ENCODE peak calls at places on chromosomes 3 and 15, in four cellular contexts. O is retinal pigment epithelial cell, E is heart right ventricle, C is adrenal gland. J is an unnamed sample.

GRCh38 chr15:92958105-92958504 is 58.0 kb downstream of the CHD2 start:
- DNase-seq in E (no peak), O (no peak), C (no peak), J (no peak)

GRCh38 chr15:69919816-69920215 is 177.9 kb downstream of the TLE3 start:
- DNase-seq in E (no peak), C (no peak), O (no peak), J (no peak)

GRCh38 chr15:75538376-75538775 is 40.7 kb downstream of the PTPN9 start:
- DNase-seq in E (no peak), C (no peak), O (no peak), J (no peak)

GRCh38 chr15:63880019-63880418 is 46.3 kb upstream of the HERC1 start:
- DNase-seq in E (no peak), O (no peak), C (no peak), J (no peak)

GRCh38 chr15:32682569-32682968 is 35.2 kb upstream of the GREM1 start:
- DNase-seq in O (peak), C (peak), E (no peak), J (peak)

GRCh38 chr15:53323197-53323596 is 436.3 kb downstream of the WDR72 start:
- DNase-seq in O (no peak), C (no peak), E (no peak), J (no peak)

GRCh38 chr15:74053941-74054529 is 28.3 kb downstream of the GOLGA6A start:
- DNase-seq in C (peak), E (peak), O (no peak), J (no peak)

GRCh38 chr3:61173685-61174084 is 77.6 kb downstream of the FHIT start:
- DNase-seq in C (peak), O (no peak), E (no peak), J (no peak)

GRCh38 chr15:40506964-40507571 is 36.3 kb downstream of the CHST14 start:
- DNase-seq in C (peak), E (peak), O (no peak), J (peak)

GRCh38 chr3:53079791-53080555 is 34.1 kb upstream of the SFMBT1 start:
- DNase-seq in E (no peak), O (no peak), C (no peak), J (no peak)

GRCh38 chr3:13711911-13712650 is 163.2 kb downstream of the FBLN2 start:
- DNase-seq in O (no peak), E (no peak), C (no peak), J (no peak)

GRCh38 chr3:12288466-12289129 is at the start of gene PPARG:
- DNase-seq in C (no peak), E (peak), O (peak), J (no peak)

GRCh38 chr3:40841570-40842109 is 316.9 kb downstream of the ZNF621 start:
- DNase-seq in C (no peak), O (no peak), E (no peak), J (no peak)

GRCh38 chr3:43733459-43734384 is 43.0 kb downstream of the ABHD5 start:
- DNase-seq in C (peak), O (peak), E (peak), J (no peak)

GRCh38 chr3:77247063-77247462 is 207.2 kb downstream of the ROBO2 start:
- DNase-seq in C (no peak), O (no peak), E (no peak), J (no peak)

GRCh38 chr3:72255736-72256559 is 471.0 kb upstream of the PROK2 start:
- DNase-seq in E (no peak), O (no peak), C (peak), J (peak)

GRCh38 chr3:57030711-57031110 is 29.8 kb upstream of the SPATA12 start:
- DNase-seq in O (no peak), E (no peak), C (no peak), J (no peak)

GRCh38 chr3:141337523-141337854 is 30.8 kb upstream of the ZBTB38 start:
- DNase-seq in O (no peak), E (no peak), C (no peak), J (no peak)

GRCh38 chr15:63072809-63073277 is 30.3 kb downstream of the TPM1 start:
- DNase-seq in E (no peak), C (no peak), O (no peak), J (no peak)

GRCh38 chr3:123880998-123881561 is 3.1 kb downstream of the MYLK start:
- DNase-seq in C (peak), E (no peak), O (peak), J (no peak)

GRCh38 chr15:39016706-39017105 is 452.1 kb upstream of the RASGRP1 start:
- DNase-seq in C (no peak), E (no peak), O (peak), J (no peak)

GRCh38 chr15:58479941-58480340 is 48.1 kb downstream of the LIPC start:
- DNase-seq in E (no peak), C (no peak), O (no peak), J (peak)

GRCh38 chr15:40306908-40307307 is 827 bp downstream of the PLCB2 start:
- DNase-seq in E (no peak), O (no peak), C (no peak), J (no peak)

GRCh38 chr15:26981492-26981891 is 10.5 kb downstream of the GABRG3 start:
- DNase-seq in C (no peak), O (no peak), E (no peak), J (no peak)

GRCh38 chr15:85725564-85725963 is 69.2 kb downstream of the KLHL25 start:
- DNase-seq in E (no peak), C (no peak), O (no peak), J (no peak)

GRCh38 chr15:85726446-85726845 is 68.3 kb downstream of the KLHL25 start:
- DNase-seq in E (no peak), C (no peak), O (no peak), J (no peak)

GRCh38 chr15:85733415-85733814 is 61.3 kb downstream of the KLHL25 start:
- DNase-seq in O (no peak), E (no peak), C (no peak), J (no peak)

GRCh38 chr15:85727068-85727467 is 67.7 kb downstream of the KLHL25 start:
- DNase-seq in O (no peak), E (no peak), C (no peak), J (no peak)

GRCh38 chr15:85730001-85730820 is 64.5 kb downstream of the KLHL25 start:
- DNase-seq in E (no peak), C (peak), O (peak), J (no peak)
- TF ChIP-seq CTCF in E (peak), C (peak), O (peak), J (peak)

DNA sequence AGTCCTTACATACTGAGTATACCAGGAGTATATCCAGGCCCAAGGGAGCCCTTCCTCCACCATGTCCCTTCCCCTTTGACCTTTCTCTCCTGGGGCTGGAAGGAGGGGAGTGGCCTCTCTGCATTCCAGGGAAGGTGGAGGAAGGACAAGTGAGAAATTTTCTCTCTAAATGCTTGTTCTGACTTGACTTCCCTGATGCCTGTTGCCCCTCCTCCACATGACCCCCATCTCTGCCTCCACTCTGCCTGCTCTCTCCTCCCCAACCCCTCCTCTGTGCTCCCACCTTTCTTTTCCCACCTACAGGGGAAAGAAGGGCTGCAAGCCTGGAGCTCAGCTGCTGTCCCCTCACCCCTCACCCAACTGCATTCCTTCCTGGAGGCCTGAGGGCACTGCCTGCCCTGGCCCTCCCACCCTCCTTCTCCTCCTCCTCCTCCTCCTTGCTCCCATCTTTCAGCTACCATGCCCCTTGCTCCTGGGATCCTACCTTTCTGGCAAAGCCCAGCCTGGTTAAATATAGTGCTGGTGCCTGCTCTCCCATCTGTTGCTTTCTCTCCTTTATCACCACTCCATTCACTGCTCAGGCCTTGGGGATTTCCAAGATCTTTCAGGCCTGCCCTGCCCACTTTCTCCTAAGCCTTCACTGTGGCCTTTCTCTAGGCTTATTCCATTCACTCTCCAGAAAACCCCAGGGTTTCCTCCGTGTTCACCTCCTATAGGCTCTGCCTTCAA is 8.5 kb upstream of the DAG1 start:
- DNase-seq in C (peak), O (no peak), E (no peak), J (no peak)
- H3K4me3 ChIP-seq in C (no peak), O (no peak), E (no peak), J (no peak)

GRCh38 chr3:59118928-59119327 is 69.1 kb upstream of the CFAP20DC start:
- DNase-seq in C (no peak), E (no peak), O (no peak), J (no peak)

GRCh38 chr3:59126436-59126835 is 76.6 kb upstream of the CFAP20DC start:
- DNase-seq in E (no peak), O (no peak), C (no peak), J (no peak)

GRCh38 chr3:59116138-59116537 is 66.3 kb upstream of the CFAP20DC start:
- DNase-seq in O (no peak), C (no peak), E (no peak), J (no peak)

GRCh38 chr3:59117378-59117777 is 67.6 kb upstream of the CFAP20DC start:
- DNase-seq in O (no peak), E (no peak), C (no peak), J (no peak)

DNA sequence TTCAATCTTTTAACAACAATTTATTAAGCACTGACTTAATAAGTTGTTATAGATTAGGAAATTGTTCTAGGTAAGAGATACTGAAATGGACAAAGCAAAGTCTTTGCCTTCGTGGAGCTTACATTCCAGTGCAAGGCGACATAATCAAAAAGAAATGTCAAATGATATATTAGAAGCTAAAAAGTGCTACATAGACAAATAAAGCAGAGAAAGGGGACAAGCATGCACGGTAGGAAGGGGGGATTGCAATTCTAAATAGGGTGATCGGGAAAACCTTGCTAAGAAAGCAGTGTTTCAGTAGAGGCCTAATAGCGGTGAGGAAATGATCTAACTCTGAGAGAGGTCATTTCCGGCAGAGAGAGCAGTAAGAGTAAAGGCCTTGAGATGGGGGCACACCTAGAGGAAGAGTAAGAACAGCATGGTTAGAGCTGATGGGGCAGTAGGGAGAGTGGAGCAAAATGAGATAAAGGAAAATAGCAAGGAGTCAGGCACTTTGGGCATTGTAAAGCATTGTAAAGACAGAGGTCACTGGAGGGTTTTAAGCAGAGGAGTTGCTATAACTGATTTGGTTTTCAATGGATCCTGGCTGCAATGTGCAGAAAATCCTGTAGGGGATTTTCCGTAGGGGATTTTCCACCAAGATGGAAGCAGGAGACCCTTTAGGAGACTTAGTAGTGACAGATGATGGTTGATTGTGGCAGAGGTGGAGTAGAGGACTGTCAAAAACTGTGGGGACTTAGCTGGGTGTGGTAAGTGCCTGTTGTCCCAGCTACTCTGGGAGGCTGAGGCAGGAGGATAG is 71.7 kb upstream of the CFAP20DC start:
- DNase-seq in E (no peak), O (no peak), C (no peak), J (no peak)
- TF ChIP-seq CTCF in E (no peak), O (peak), C (no peak), J (no peak)

GRCh38 chr15:78810003-78810376 is 1.3 kb downstream of the ADAMTS7 start:
- DNase-seq in O (no peak), E (no peak), C (no peak), J (no peak)
- H3K4me3 ChIP-seq in O (peak), E (peak), C (peak), J (peak)

DNA sequence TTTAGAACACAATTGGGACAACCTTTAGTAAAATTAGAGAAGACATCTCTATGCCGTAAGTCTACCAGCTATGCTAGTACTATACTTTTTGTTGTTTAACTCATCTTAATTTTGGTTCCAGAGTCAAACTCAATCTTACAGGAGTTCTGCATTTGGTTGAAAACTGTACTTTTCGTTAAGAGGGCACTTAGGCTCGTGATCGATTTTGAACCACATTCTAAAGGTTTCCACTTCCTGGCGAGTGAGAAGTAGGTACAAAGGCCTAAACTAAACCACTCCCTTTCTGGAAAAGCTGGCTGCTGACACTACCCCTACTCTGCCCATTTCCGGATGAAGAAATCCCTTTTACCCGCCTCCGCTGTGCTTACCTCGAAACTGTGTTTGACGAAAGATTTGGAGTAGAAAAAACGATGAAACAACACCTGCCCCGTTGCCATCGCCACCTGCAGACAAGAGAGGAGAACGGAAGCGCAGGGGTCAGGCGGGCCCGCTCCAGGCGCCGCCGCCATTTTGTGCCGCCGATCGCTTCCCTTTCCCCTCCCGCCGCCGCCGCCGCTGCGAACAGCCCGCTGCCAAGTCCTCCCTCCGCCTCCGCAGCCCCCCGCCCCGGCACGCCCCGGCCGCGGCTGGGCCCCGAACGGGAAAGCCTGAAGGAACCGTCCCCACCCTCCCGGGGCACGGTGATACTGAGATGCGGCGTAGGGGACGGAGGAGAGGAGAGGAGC is 748 bp downstream of the CCNL1 start:
- DNase-seq in C (peak), O (no peak), E (peak), J (no peak)
- TF ChIP-seq CTCF in C (no peak), O (peak), E (peak), J (no peak)